ENCODE peak calls at places on chromosomes 12 and 14, in nine cellular contexts. K is lower leg skin, N is right lobe of liver, G is suprapubic skin, S is K562, O is GM12892, T is stomach, P is body of pancreas, M is adrenal gland. R is an unnamed sample.

GRCh38 chr14:74501135-74501614 is 7.6 kb downstream of the ISCA2 start:
- DNase-seq in K (peak; percentile 92), N (no peak), G (no peak), S (peak; percentile 37), O (no peak), T (peak; percentile 70), P (peak; percentile 63), M (peak; percentile 69), R (peak; percentile 87)

GRCh38 chr14:69796797-69797500 is at the start of gene SLC10A1:
- DNase-seq in K (no peak), N (peak; percentile 44), G (no peak), S (no peak), O (no peak), T (no peak), P (no peak), M (no peak), R (no peak)

GRCh38 chr14:73467377-73467776 is 9.0 kb upstream of the NUMB start:
- DNase-seq in K (peak; percentile 79), N (no peak), G (no peak), S (peak; percentile 75), O (no peak), T (no peak), P (no peak), M (no peak), R (no peak)

GRCh38 chr14:36495666-36496065 is 24.4 kb downstream of the NKX2-1 start:
- DNase-seq in K (no peak), N (no peak), G (no peak), S (no peak), O (no peak), T (no peak), P (no peak), M (no peak), R (no peak)

GRCh38 chr12:3244219-3244750 is 167.1 kb downstream of the TSPAN9 start:
- DNase-seq in K (no peak), N (no peak), G (no peak), S (no peak), O (no peak), T (no peak), P (no peak), M (no peak), R (no peak)

GRCh38 chr12:81176796-81177195 is 98.9 kb downstream of the ACSS3 start:
- DNase-seq in K (no peak), N (no peak), G (no peak), S (no peak), O (no peak), T (no peak), P (no peak), M (no peak), R (no peak)

GRCh38 chr14:104246401-104247335 is 108.3 kb downstream of the KIF26A start:
- DNase-seq in K (peak; percentile 60), N (no peak), G (peak; percentile 53), S (no peak), O (no peak), T (peak; percentile 23), P (no peak), M (peak; percentile 49), R (no peak)

GRCh38 chr12:80230068-80230467 is 130.7 kb downstream of the OTOGL start:
- DNase-seq in K (no peak), N (no peak), G (no peak), S (no peak), O (no peak), T (no peak), P (no peak), M (no peak), R (no peak)

GRCh38 chr12:69779928-69780327 is 41.3 kb downstream of the RAB3IP start:
- DNase-seq in K (no peak), N (no peak), G (no peak), S (peak; percentile 63), O (no peak), T (no peak), P (no peak), M (peak; percentile 31), R (no peak)

GRCh38 chr14:102510616-102511520 is 1.3 kb upstream of the ANKRD9 start:
- DNase-seq in K (no peak), N (no peak), G (no peak), S (peak; percentile 72), O (no peak), T (peak; percentile 76), P (no peak), M (no peak), R (no peak)
- TF ChIP-seq POLR2A in K (no peak), N (no peak), G (no peak), S (peak; percentile 23), O (no peak), T (no peak), P (no peak), M (no peak), R (no peak)

GRCh38 chr14:95818581-95818980 is 58.1 kb upstream of the TUNAR start:
- DNase-seq in K (peak; percentile 69), N (no peak), G (no peak), S (no peak), O (no peak), T (no peak), P (no peak), M (no peak), R (no peak)

GRCh38 chr14:95814363-95815225 is 62.0 kb upstream of the TUNAR start:
- DNase-seq in K (peak; percentile 40), N (no peak), G (no peak), S (no peak), O (no peak), T (no peak), P (no peak), M (no peak), R (no peak)

GRCh38 chr14:95816539-95816938 is 60.1 kb upstream of the TUNAR start:
- DNase-seq in K (peak; percentile 34), N (no peak), G (no peak), S (no peak), O (no peak), T (no peak), P (no peak), M (no peak), R (no peak)

GRCh38 chr14:95815226-95815690 is 61.4 kb upstream of the TUNAR start:
- DNase-seq in K (peak; percentile 64), N (no peak), G (no peak), S (no peak), O (no peak), T (no peak), P (no peak), M (no peak), R (no peak)

DNA sequence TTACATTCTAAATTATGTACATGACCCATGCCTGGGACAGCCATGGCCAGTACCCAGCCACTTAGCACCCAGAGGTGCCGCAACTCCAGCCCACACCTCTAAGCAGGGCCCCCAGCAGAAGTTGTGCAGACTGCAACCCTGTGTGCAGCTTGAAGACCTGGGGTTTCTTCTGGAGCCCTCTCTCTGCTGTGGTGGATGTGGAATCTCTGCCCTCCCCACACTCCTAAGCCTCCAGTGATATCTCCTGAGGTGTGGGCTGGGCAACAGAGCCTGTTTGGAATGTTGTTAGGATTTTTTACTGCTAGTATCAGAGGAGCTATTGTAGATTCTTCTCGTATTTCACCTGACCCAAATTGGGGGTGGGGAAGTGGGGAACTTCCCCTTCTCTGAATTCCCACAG is 59.4 kb upstream of the TUNAR start:
- DNase-seq in K (peak; percentile 29), N (no peak), G (no peak), S (no peak), O (no peak), T (no peak), P (no peak), M (no peak), R (no peak)
- TF ChIP-seq POLR2A in K (no peak), N (no peak), G (no peak), S (no peak), O (no peak), T (no peak), P (no peak), M (no peak), R (no peak)

GRCh38 chr14:102591944-102592772 is at the start of gene RCOR1:
- DNase-seq in K (peak; percentile 99), N (peak; percentile 99), G (peak; percentile 98), S (peak; percentile 96), O (peak; percentile 93), T (peak; percentile 98), P (peak; percentile 99), M (peak; percentile 99), R (peak; percentile 97)

GRCh38 chr14:102589761-102590290 is 2.6 kb upstream of the RCOR1 start:
- DNase-seq in K (no peak), N (no peak), G (no peak), S (no peak), O (no peak), T (no peak), P (no peak), M (no peak), R (no peak)

GRCh38 chr14:102591372-102591943 is 991 bp upstream of the RCOR1 start:
- DNase-seq in K (peak; percentile 91), N (peak; percentile 47), G (no peak), S (peak; percentile 40), O (no peak), T (peak; percentile 28), P (peak; percentile 36), M (peak; percentile 58), R (no peak)

GRCh38 chr14:102588821-102589220 is 3.6 kb upstream of the RCOR1 start:
- DNase-seq in K (no peak), N (no peak), G (no peak), S (no peak), O (no peak), T (no peak), P (no peak), M (no peak), R (no peak)

DNA sequence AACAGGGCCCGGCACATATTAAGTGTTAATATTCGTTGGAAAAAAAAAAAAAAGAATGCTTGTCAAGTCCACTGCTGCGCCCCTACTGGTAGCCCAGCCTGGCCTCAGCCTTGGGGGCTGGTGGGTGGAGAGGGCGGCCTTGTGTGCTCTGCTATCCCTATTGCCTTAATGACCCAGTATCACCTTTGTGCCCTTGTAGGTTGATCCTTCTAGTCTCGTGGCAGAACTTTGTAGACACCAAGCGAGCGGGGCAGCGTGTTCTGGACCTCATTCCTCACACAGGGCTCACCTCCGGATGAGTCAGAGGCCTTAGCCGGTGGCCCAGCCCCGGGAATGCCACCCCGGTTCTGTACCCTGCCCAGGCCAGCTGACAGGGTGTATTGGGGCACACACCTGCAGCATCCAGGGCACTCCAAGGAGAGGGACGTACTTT is 1.8 kb upstream of the RCOR1 start:
- DNase-seq in K (no peak), N (peak; percentile 42), G (no peak), S (peak; percentile 48), O (no peak), T (peak; percentile 45), P (peak; percentile 45), M (peak; percentile 38), R (no peak)
- TF ChIP-seq POLR2A in K (no peak), N (no peak), G (no peak), S (peak; percentile 44), O (no peak), T (no peak), P (peak; percentile 13), M (no peak), R (no peak)

DNA sequence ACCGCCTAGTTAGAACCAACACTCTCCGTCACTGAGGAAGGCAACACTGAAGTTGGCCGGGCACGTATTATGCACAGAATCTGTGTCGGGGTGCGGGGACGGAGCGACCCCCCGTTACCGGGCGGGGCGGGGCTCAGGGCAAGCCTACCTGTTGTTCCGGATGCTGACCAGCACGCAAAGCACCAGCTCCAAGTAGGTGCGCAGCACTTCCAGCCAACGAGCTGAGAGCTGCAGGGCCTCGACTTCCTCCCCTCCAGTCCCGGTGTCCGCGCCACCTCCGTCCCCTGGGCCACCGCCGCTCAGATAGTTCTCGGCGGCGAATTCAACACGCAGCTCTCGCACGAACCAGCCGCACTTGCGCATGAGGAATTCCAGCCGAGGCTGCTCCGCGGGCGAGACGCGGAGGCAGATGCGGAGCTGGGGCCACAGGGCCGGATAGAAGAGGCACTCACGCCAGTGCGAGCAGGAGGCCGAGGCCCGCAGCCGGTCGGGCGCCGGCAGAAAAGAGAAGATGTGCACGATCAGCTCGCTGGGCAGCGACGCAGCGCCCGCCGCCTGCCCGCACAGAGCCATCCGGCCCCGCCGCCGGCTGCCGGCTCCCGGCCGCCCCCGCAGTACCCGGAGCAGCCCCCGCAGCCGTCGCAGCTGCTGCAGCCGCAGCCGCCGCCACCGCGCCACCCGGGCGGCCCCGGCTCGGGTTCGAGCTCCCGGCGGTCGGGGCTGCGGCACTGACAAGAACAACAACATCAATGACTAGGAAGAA is 636 bp downstream of the FBXO33 start:
- DNase-seq in K (peak; percentile 91), N (peak; percentile 64), G (peak; percentile 85), S (peak; percentile 8), O (peak; percentile 25), T (peak; percentile 58), P (peak; percentile 60), M (peak; percentile 45), R (peak; percentile 61)
- TF ChIP-seq POLR2A in K (no peak), N (peak; percentile 88), G (peak; percentile 48), S (no peak), O (peak; percentile 75), T (no peak), P (peak; percentile 46), M (peak; percentile 81), R (no peak)

R was measured in breast epithelium.